ENCODE peak calls at places on chromosomes 12 and 14, in ten cellular contexts. One of them, this sample, is unnamed.

GRCh38 chr12:27319394-27319793 is 13.2 kb upstream of the BMAL2 start:
- DNase-seq in mesendoderm: no peak
- DNase-seq in kidney: no peak
- DNase-seq in fibroblast of the aortic adventitia: peak
- DNase-seq in Panc1: no peak
- DNase-seq in neural progenitor cell: no peak
- DNase-seq in choroid plexus epithelial cell: peak
- DNase-seq in heart left ventricle: no peak
- DNase-seq in IMR-90: peak
- DNase-seq in heart right ventricle: no peak
- DNase-seq in this sample: no peak

GRCh38 chr12:84701041-84701440 is 211.6 kb downstream of the SLC6A15 start:
- DNase-seq in mesendoderm: no peak
- DNase-seq in kidney: no peak
- DNase-seq in fibroblast of the aortic adventitia: no peak
- DNase-seq in Panc1: no peak
- DNase-seq in neural progenitor cell: no peak
- DNase-seq in choroid plexus epithelial cell: peak
- DNase-seq in heart left ventricle: no peak
- DNase-seq in IMR-90: no peak
- DNase-seq in heart right ventricle: no peak
- DNase-seq in this sample: no peak

GRCh38 chr12:3614806-3615466 is 123.9 kb downstream of the PRMT8 start:
- DNase-seq in mesendoderm: peak
- DNase-seq in kidney: no peak
- DNase-seq in fibroblast of the aortic adventitia: no peak
- DNase-seq in Panc1: no peak
- DNase-seq in neural progenitor cell: peak
- DNase-seq in choroid plexus epithelial cell: no peak
- DNase-seq in heart left ventricle: no peak
- DNase-seq in IMR-90: no peak
- DNase-seq in heart right ventricle: no peak
- DNase-seq in this sample: peak

GRCh38 chr14:61147369-61147897 is 133.7 kb downstream of the TMEM30B start:
- DNase-seq in mesendoderm: no peak
- DNase-seq in kidney: no peak
- DNase-seq in fibroblast of the aortic adventitia: peak
- DNase-seq in Panc1: no peak
- DNase-seq in neural progenitor cell: no peak
- DNase-seq in choroid plexus epithelial cell: peak
- DNase-seq in heart left ventricle: no peak
- DNase-seq in IMR-90: peak
- DNase-seq in heart right ventricle: no peak
- DNase-seq in this sample: no peak

GRCh38 chr12:30164937-30165336 is 381.2 kb upstream of the TMTC1 start:
- DNase-seq in mesendoderm: no peak
- DNase-seq in kidney: no peak
- DNase-seq in fibroblast of the aortic adventitia: no peak
- DNase-seq in Panc1: no peak
- DNase-seq in neural progenitor cell: no peak
- DNase-seq in choroid plexus epithelial cell: no peak
- DNase-seq in heart left ventricle: no peak
- DNase-seq in IMR-90: no peak
- DNase-seq in heart right ventricle: no peak
- DNase-seq in this sample: no peak

GRCh38 chr14:24960816-24961215 is 89.1 kb downstream of the STXBP6 start:
- DNase-seq in mesendoderm: no peak
- DNase-seq in kidney: no peak
- DNase-seq in fibroblast of the aortic adventitia: peak
- DNase-seq in Panc1: no peak
- DNase-seq in neural progenitor cell: no peak
- DNase-seq in choroid plexus epithelial cell: peak
- DNase-seq in heart left ventricle: no peak
- DNase-seq in IMR-90: peak
- DNase-seq in heart right ventricle: no peak
- DNase-seq in this sample: no peak

GRCh38 chr12:115135800-115136211 is 451.8 kb upstream of the TBX3 start:
- DNase-seq in mesendoderm: no peak
- DNase-seq in kidney: peak
- DNase-seq in fibroblast of the aortic adventitia: peak
- DNase-seq in Panc1: no peak
- DNase-seq in neural progenitor cell: no peak
- DNase-seq in choroid plexus epithelial cell: peak
- DNase-seq in heart left ventricle: peak
- DNase-seq in IMR-90: peak
- DNase-seq in heart right ventricle: peak
- DNase-seq in this sample: peak

GRCh38 chr14:64971890-64972785 is at the start of gene RAB15:
- DNase-seq in mesendoderm: no peak
- DNase-seq in kidney: peak
- DNase-seq in fibroblast of the aortic adventitia: no peak
- DNase-seq in Panc1: no peak
- DNase-seq in neural progenitor cell: peak
- DNase-seq in choroid plexus epithelial cell: no peak
- DNase-seq in heart left ventricle: peak
- DNase-seq in IMR-90: peak
- DNase-seq in heart right ventricle: peak
- DNase-seq in this sample: no peak

GRCh38 chr14:69708586-69709169 is 58.3 kb upstream of the SRSF5 start:
- DNase-seq in mesendoderm: peak
- DNase-seq in kidney: peak
- DNase-seq in fibroblast of the aortic adventitia: no peak
- DNase-seq in Panc1: no peak
- DNase-seq in neural progenitor cell: peak
- DNase-seq in choroid plexus epithelial cell: peak
- DNase-seq in heart left ventricle: no peak
- DNase-seq in IMR-90: no peak
- DNase-seq in heart right ventricle: no peak
- DNase-seq in this sample: no peak

GRCh38 chr14:22071001-22071400 is 397.4 kb upstream of the OR4E1 start:
- DNase-seq in mesendoderm: no peak
- DNase-seq in kidney: no peak
- DNase-seq in fibroblast of the aortic adventitia: no peak
- DNase-seq in Panc1: no peak
- DNase-seq in neural progenitor cell: no peak
- DNase-seq in choroid plexus epithelial cell: no peak
- DNase-seq in heart left ventricle: no peak
- DNase-seq in IMR-90: no peak
- DNase-seq in heart right ventricle: no peak
- DNase-seq in this sample: no peak

GRCh38 chr14:34222122-34222521 is 239.9 kb downstream of the SPTSSA start:
- DNase-seq in mesendoderm: no peak
- DNase-seq in kidney: no peak
- DNase-seq in fibroblast of the aortic adventitia: no peak
- DNase-seq in Panc1: no peak
- DNase-seq in neural progenitor cell: no peak
- DNase-seq in choroid plexus epithelial cell: no peak
- DNase-seq in heart left ventricle: no peak
- DNase-seq in IMR-90: no peak
- DNase-seq in heart right ventricle: no peak
- DNase-seq in this sample: no peak

GRCh38 chr12:124451637-124452243 is 115.7 kb downstream of the NCOR2 start:
- DNase-seq in mesendoderm: no peak
- DNase-seq in kidney: no peak
- DNase-seq in fibroblast of the aortic adventitia: no peak
- DNase-seq in Panc1: no peak
- DNase-seq in neural progenitor cell: no peak
- DNase-seq in choroid plexus epithelial cell: no peak
- DNase-seq in heart left ventricle: peak
- DNase-seq in IMR-90: no peak
- DNase-seq in heart right ventricle: peak
- DNase-seq in this sample: no peak

GRCh38 chr14:61860294-61860918 is 98.2 kb downstream of the SNAPC1 start:
- DNase-seq in mesendoderm: peak
- DNase-seq in kidney: no peak
- DNase-seq in fibroblast of the aortic adventitia: peak
- DNase-seq in Panc1: peak
- DNase-seq in neural progenitor cell: peak
- DNase-seq in choroid plexus epithelial cell: peak
- DNase-seq in heart left ventricle: no peak
- DNase-seq in IMR-90: peak
- DNase-seq in heart right ventricle: no peak
- DNase-seq in this sample: peak

GRCh38 chr12:93539821-93540220 is 32.7 kb upstream of the SOCS2 start:
- DNase-seq in mesendoderm: no peak
- DNase-seq in kidney: no peak
- DNase-seq in fibroblast of the aortic adventitia: no peak
- DNase-seq in Panc1: no peak
- DNase-seq in neural progenitor cell: no peak
- DNase-seq in choroid plexus epithelial cell: no peak
- DNase-seq in heart left ventricle: no peak
- DNase-seq in IMR-90: no peak
- DNase-seq in heart right ventricle: no peak
- DNase-seq in this sample: no peak

GRCh38 chr14:72430457-72430856 is 463.4 kb downstream of the DPF3 start:
- DNase-seq in mesendoderm: no peak
- DNase-seq in kidney: no peak
- DNase-seq in fibroblast of the aortic adventitia: no peak
- DNase-seq in Panc1: no peak
- DNase-seq in neural progenitor cell: no peak
- DNase-seq in choroid plexus epithelial cell: no peak
- DNase-seq in heart left ventricle: no peak
- DNase-seq in IMR-90: no peak
- DNase-seq in heart right ventricle: no peak
- DNase-seq in this sample: no peak

GRCh38 chr14:50312734-50313054 is 570 bp downstream of the DMAC2L start:
- DNase-seq in mesendoderm: no peak
- DNase-seq in kidney: no peak
- DNase-seq in fibroblast of the aortic adventitia: peak
- DNase-seq in Panc1: no peak
- DNase-seq in neural progenitor cell: no peak
- DNase-seq in choroid plexus epithelial cell: peak
- DNase-seq in heart left ventricle: no peak
- DNase-seq in IMR-90: no peak
- DNase-seq in heart right ventricle: no peak
- DNase-seq in this sample: no peak

GRCh38 chr12:34393086-34393820 is 371.0 kb downstream of the ALG10 start:
- DNase-seq in mesendoderm: no peak
- DNase-seq in kidney: peak
- DNase-seq in fibroblast of the aortic adventitia: no peak
- DNase-seq in Panc1: no peak
- DNase-seq in neural progenitor cell: no peak
- DNase-seq in choroid plexus epithelial cell: no peak
- DNase-seq in heart left ventricle: peak
- DNase-seq in IMR-90: no peak
- DNase-seq in heart right ventricle: peak
- DNase-seq in this sample: peak

GRCh38 chr12:107641154-107641553 is 44.4 kb upstream of the PWP1 start:
- DNase-seq in mesendoderm: no peak
- DNase-seq in kidney: no peak
- DNase-seq in fibroblast of the aortic adventitia: no peak
- DNase-seq in Panc1: no peak
- DNase-seq in neural progenitor cell: no peak
- DNase-seq in choroid plexus epithelial cell: no peak
- DNase-seq in heart left ventricle: no peak
- DNase-seq in IMR-90: no peak
- DNase-seq in heart right ventricle: no peak
- DNase-seq in this sample: no peak

GRCh38 chr12:107645630-107646333 is 39.8 kb upstream of the PWP1 start:
- DNase-seq in mesendoderm: peak
- DNase-seq in kidney: no peak
- DNase-seq in fibroblast of the aortic adventitia: no peak
- DNase-seq in Panc1: no peak
- DNase-seq in neural progenitor cell: peak
- DNase-seq in choroid plexus epithelial cell: peak
- DNase-seq in heart left ventricle: no peak
- DNase-seq in IMR-90: no peak
- DNase-seq in heart right ventricle: no peak
- DNase-seq in this sample: no peak

GRCh38 chr12:107642240-107642639 is 43.4 kb upstream of the PWP1 start:
- DNase-seq in mesendoderm: no peak
- DNase-seq in kidney: no peak
- DNase-seq in fibroblast of the aortic adventitia: no peak
- DNase-seq in Panc1: no peak
- DNase-seq in neural progenitor cell: no peak
- DNase-seq in choroid plexus epithelial cell: no peak
- DNase-seq in heart left ventricle: no peak
- DNase-seq in IMR-90: no peak
- DNase-seq in heart right ventricle: no peak
- DNase-seq in this sample: no peak
- H3K4me3 ChIP-seq in mesendoderm: no peak
- H3K4me3 ChIP-seq in kidney: no peak
- H3K4me3 ChIP-seq in fibroblast of the aortic adventitia: no peak
- H3K4me3 ChIP-seq in Panc1: no peak
- H3K4me3 ChIP-seq in neural progenitor cell: no peak
- H3K4me3 ChIP-seq in choroid plexus epithelial cell: no peak
- H3K4me3 ChIP-seq in heart left ventricle: no peak
- H3K4me3 ChIP-seq in IMR-90: no peak
- H3K4me3 ChIP-seq in heart right ventricle: no peak
- H3K4me3 ChIP-seq in this sample: no peak

DNA sequence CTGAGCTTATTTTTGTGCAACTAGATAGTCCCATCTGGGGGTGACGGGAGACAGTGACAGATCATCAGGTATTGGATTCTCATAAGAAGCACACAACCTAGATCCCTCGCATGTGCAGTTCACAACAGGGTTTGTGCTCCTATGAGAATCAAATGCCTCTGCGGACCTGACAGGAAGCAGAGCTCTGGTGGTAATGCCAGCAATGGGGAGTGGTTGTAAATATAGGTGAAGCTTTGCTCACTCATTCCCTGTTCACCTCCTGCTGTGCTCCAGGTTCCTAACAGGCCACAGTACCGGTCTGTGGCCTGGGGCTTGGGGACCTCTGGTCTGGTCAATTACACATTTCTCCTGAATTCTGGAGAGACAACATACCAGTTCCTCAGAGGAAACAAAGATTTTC is 39.0 kb downstream of the GABARAPL1 start:
- DNase-seq in mesendoderm: no peak
- DNase-seq in kidney: no peak
- DNase-seq in fibroblast of the aortic adventitia: no peak
- DNase-seq in Panc1: no peak
- DNase-seq in neural progenitor cell: no peak
- DNase-seq in choroid plexus epithelial cell: no peak
- DNase-seq in heart left ventricle: no peak
- DNase-seq in IMR-90: no peak
- DNase-seq in heart right ventricle: no peak
- DNase-seq in this sample: no peak
- H3K4me3 ChIP-seq in mesendoderm: no peak
- H3K4me3 ChIP-seq in kidney: no peak
- H3K4me3 ChIP-seq in fibroblast of the aortic adventitia: no peak
- H3K4me3 ChIP-seq in Panc1: no peak
- H3K4me3 ChIP-seq in neural progenitor cell: no peak
- H3K4me3 ChIP-seq in choroid plexus epithelial cell: no peak
- H3K4me3 ChIP-seq in heart left ventricle: no peak
- H3K4me3 ChIP-seq in IMR-90: no peak
- H3K4me3 ChIP-seq in heart right ventricle: no peak
- H3K4me3 ChIP-seq in this sample: no peak

GRCh38 chr14:102927346-102927877 is 4.9 kb downstream of the AMN start:
- DNase-seq in mesendoderm: no peak
- DNase-seq in kidney: peak
- DNase-seq in fibroblast of the aortic adventitia: no peak
- DNase-seq in Panc1: no peak
- DNase-seq in neural progenitor cell: no peak
- DNase-seq in choroid plexus epithelial cell: no peak
- DNase-seq in heart left ventricle: peak
- DNase-seq in IMR-90: no peak
- DNase-seq in heart right ventricle: no peak
- DNase-seq in this sample: no peak
- H3K4me3 ChIP-seq in mesendoderm: no peak
- H3K4me3 ChIP-seq in kidney: no peak
- H3K4me3 ChIP-seq in fibroblast of the aortic adventitia: no peak
- H3K4me3 ChIP-seq in Panc1: no peak
- H3K4me3 ChIP-seq in neural progenitor cell: peak
- H3K4me3 ChIP-seq in choroid plexus epithelial cell: no peak
- H3K4me3 ChIP-seq in heart left ventricle: no peak
- H3K4me3 ChIP-seq in IMR-90: no peak
- H3K4me3 ChIP-seq in heart right ventricle: no peak
- H3K4me3 ChIP-seq in this sample: no peak

GRCh38 chr12:64053117-64053516 is 169.0 kb downstream of the KICS2 start:
- DNase-seq in mesendoderm: no peak
- DNase-seq in kidney: no peak
- DNase-seq in fibroblast of the aortic adventitia: no peak
- DNase-seq in Panc1: no peak
- DNase-seq in neural progenitor cell: no peak
- DNase-seq in choroid plexus epithelial cell: no peak
- DNase-seq in heart left ventricle: no peak
- DNase-seq in IMR-90: no peak
- DNase-seq in heart right ventricle: no peak
- DNase-seq in this sample: no peak
- H3K4me3 ChIP-seq in mesendoderm: no peak
- H3K4me3 ChIP-seq in kidney: no peak
- H3K4me3 ChIP-seq in fibroblast of the aortic adventitia: no peak
- H3K4me3 ChIP-seq in Panc1: no peak
- H3K4me3 ChIP-seq in neural progenitor cell: no peak
- H3K4me3 ChIP-seq in choroid plexus epithelial cell: no peak
- H3K4me3 ChIP-seq in heart left ventricle: no peak
- H3K4me3 ChIP-seq in IMR-90: no peak
- H3K4me3 ChIP-seq in heart right ventricle: no peak
- H3K4me3 ChIP-seq in this sample: no peak